ENCODE peak calls at places on chromosomes 12 and 14, in six cellular contexts. A, D, G, S, V and U are unnamed samples.

GRCh38 chr14:79420725-79421124 is 790.6 kb downstream of the DIO2 start:
- DNase-seq in A (no peak), D (no peak), G (no peak), S (no peak), V (no peak), U (no peak)

GRCh38 chr12:24600996-24601395 is 347.9 kb downstream of the BCAT1 start:
- DNase-seq in A (no peak), D (no peak), G (no peak), S (no peak), V (no peak), U (peak; percentile 35)

GRCh38 chr14:69712637-69713088 is 54.3 kb upstream of the SRSF5 start:
- DNase-seq in A (peak; percentile 47), D (peak; percentile 83), G (no peak), S (no peak), V (peak; percentile 78), U (no peak)

GRCh38 chr12:1234073-1234472 is 243.1 kb downstream of the ERC1 start:
- DNase-seq in A (no peak), D (no peak), G (no peak), S (no peak), V (no peak), U (peak; percentile 10)

GRCh38 chr12:115709410-115710065 is 568.0 kb downstream of the MED13L start:
- DNase-seq in A (peak; percentile 19), D (no peak), G (peak; percentile 88), S (no peak), V (no peak), U (no peak)

GRCh38 chr12:18141583-18141982 is 51.6 kb upstream of the RERGL start:
- DNase-seq in A (no peak), D (no peak), G (no peak), S (no peak), V (no peak), U (no peak)

GRCh38 chr14:64423987-64424386 is 35.8 kb downstream of the MTHFD1 start:
- DNase-seq in A (no peak), D (no peak), G (no peak), S (no peak), V (no peak), U (no peak)

GRCh38 chr14:65377576-65377975 is 35.0 kb upstream of the FUT8 start:
- DNase-seq in A (no peak), D (no peak), G (no peak), S (peak; percentile 15), V (no peak), U (no peak)

GRCh38 chr14:93023039-93023438 is 92.7 kb downstream of the ITPK1 start:
- DNase-seq in A (no peak), D (peak; percentile 90), G (no peak), S (peak; percentile 64), V (no peak), U (no peak)

GRCh38 chr14:49975286-49975685 is 82.4 kb downstream of the ARF6 start:
- DNase-seq in A (no peak), D (no peak), G (no peak), S (peak; percentile 83), V (no peak), U (peak; percentile 80)

GRCh38 chr14:61566537-61567225 is 128.6 kb upstream of the HIF1A start:
- DNase-seq in A (no peak), D (no peak), G (no peak), S (no peak), V (no peak), U (no peak)
- H3K4me3 ChIP-seq in A (no peak overlapping the region), D (no peak overlapping the region), G (no peak overlapping the region), S (no peak overlapping the region), V (no peak overlapping the region), U (no peak overlapping the region)

DNA sequence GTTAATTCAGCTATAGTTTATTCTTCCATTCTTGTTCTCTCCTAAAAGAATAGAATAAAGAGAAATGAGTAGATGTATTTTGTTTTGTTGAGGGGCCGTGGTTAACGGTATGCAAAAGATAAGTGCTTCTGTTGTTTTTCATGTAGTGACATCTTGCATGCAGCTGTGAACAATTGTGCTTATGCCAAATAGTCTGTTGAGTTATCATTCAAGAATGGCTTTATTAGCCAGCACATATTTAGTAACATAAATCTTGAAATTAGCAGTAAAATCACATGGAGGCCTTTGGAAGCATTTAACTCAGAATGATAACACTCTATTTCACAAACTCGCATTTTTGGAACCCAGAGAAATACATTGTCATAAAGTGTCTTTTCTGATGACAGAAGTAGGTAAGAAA is 1772.0 kb upstream of the FLRT2 start:
- DNase-seq in A (no peak), D (no peak), G (no peak), S (no peak), V (no peak), U (peak; percentile 53)
- H3K4me3 ChIP-seq in A (no peak overlapping the region), D (no peak overlapping the region), G (no peak overlapping the region), S (no peak overlapping the region), V (no peak overlapping the region), U (no peak overlapping the region)

GRCh38 chr12:120225200-120225558 is 24.3 kb upstream of the RPLP0 start:
- DNase-seq in A (no peak), D (peak; percentile 64), G (no peak), S (no peak), V (no peak), U (no peak)
- H3K4me3 ChIP-seq in A (no peak overlapping the region), D (no peak overlapping the region), G (no peak overlapping the region), S (no peak overlapping the region), V (no peak overlapping the region), U (no peak overlapping the region)

GRCh38 chr14:46840971-46841729 is 189.6 kb upstream of the RPL10L start:
- DNase-seq in A (no peak), D (no peak), G (no peak), S (peak; percentile 27), V (no peak), U (no peak)
- H3K4me3 ChIP-seq in A (no peak overlapping the region), D (no peak overlapping the region), G (no peak overlapping the region), S (no peak overlapping the region), V (no peak overlapping the region), U (no peak overlapping the region)

GRCh38 chr14:102923920-102924486 is 1.5 kb downstream of the AMN start:
- DNase-seq in A (no peak), D (no peak), G (no peak), S (no peak), V (no peak), U (no peak)
- H3K4me3 ChIP-seq in A (no peak overlapping the region), D (no peak overlapping the region), G (no peak overlapping the region), S (no peak overlapping the region), V (no peak overlapping the region), U (no peak overlapping the region)

GRCh38 chr12:120093336-120093591 is 23.3 kb downstream of the RAB35 start:
- DNase-seq in A (no peak), D (no peak), G (peak; percentile 61), S (no peak), V (no peak), U (no peak)

GRCh38 chr12:120094485-120094884 is 22.1 kb downstream of the RAB35 start:
- DNase-seq in A (no peak), D (no peak), G (peak; percentile 46), S (no peak), V (no peak), U (no peak)

GRCh38 chr12:120092531-120093335 is 23.8 kb downstream of the RAB35 start:
- DNase-seq in A (no peak), D (no peak), G (no peak), S (no peak), V (no peak), U (no peak)

GRCh38 chr12:120095356-120096135 is 21.0 kb downstream of the RAB35 start:
- DNase-seq in A (no peak), D (no peak), G (no peak), S (no peak), V (no peak), U (no peak)

DNA sequence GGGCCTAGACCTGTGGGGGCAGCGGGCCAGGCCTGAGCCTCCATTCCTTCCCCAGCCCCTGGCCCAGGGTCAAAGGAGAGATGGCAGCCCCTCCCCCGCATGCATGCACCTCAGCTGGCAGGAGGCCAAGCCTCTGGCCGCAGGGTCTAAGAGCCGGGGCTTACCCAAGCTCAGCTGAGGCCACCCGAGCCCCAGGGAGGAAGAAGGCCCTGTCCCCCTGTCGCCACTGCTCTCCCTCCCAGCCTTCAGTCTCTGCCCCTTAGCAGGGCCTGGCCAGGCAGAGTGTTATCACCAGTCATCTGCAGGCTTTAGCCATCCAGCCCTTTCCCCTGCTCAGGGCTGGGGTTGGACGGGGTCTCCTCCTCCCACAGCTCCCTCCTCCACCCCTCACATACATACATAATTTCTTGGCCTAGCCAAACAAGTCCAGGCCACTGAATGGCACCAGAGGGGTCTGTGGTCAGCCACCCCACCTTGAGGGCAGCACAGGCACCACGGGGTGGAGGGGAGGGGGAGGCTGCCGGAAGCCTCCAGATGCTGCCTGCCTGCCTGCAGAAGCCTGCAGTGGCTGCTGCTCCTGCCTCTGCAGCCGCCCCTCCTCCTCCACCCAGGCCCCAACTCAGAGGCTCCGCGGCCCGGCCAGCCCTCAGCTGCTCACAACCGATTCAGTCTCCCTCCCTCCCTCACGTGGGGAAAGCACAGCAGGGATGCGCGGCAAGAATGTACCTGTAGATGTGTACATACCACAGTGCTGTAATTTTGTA is 22.8 kb downstream of the RAB35 start:
- DNase-seq in A (no peak), D (peak; percentile 68), G (peak; percentile 76), S (no peak), V (no peak), U (no peak)
- H3K4me3 ChIP-seq in A (no peak overlapping the region), D (no peak overlapping the region), G (no peak overlapping the region), S (no peak overlapping the region), V (no peak overlapping the region), U (no peak overlapping the region)

GRCh38 chr12:23245186-23245585 is 620.2 kb downstream of the ETNK1 start:
- DNase-seq in A (no peak), D (no peak), G (no peak), S (no peak), V (no peak), U (no peak)
- H3K4me3 ChIP-seq in A (no peak overlapping the region), D (no peak overlapping the region), G (no peak overlapping the region), S (no peak overlapping the region), V (no peak overlapping the region), U (no peak overlapping the region)

DNA sequence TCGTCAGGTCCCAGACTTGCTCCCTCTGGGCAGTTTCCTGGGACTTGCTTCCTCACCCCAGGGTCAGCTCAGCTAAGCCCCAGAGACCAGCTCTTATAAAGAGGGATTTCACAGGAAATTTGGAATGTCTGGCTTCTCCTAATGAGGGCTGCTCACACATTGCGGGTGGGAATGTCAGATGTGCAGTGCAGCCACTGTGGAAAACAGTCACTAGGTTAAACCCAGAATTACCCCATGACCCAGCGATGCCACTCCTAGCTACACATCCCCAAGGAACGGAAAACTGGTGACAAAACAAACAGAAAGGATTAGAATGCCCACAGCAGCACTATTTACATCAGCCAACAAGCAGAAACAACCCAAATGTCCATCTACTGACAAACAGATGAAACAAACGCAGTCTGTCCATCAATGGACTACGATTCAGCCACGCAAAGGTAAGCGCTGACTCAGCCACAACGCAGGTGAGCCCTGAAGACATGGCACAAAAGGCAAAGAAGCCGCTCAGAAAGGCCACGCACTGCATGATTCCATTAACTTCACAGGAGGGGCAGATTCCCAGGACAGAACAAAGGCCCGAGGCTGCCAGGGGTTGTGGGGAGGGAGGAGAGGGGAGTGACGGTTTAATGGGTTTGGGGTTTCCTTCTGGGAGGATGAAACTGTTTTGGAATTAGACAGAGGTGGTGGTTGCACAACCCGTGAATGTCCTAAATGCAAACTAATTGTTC is 63.0 kb downstream of the NCOR2 start:
- DNase-seq in A (no peak), D (no peak), G (no peak), S (no peak), V (no peak), U (no peak)
- H3K4me3 ChIP-seq in A (no peak overlapping the region), D (no peak overlapping the region), G (no peak overlapping the region), S (no peak overlapping the region), V (no peak overlapping the region), U (no peak overlapping the region)

GRCh38 chr14:56731187-56731586 is 79.1 kb downstream of the OTX2 start:
- DNase-seq in A (no peak), D (peak; percentile 60), G (no peak), S (no peak), V (no peak), U (no peak)
- H3K4me3 ChIP-seq in A (no peak overlapping the region), D (peak overlapping the region; percentile 58), G (no peak overlapping the region), S (no peak overlapping the region), V (no peak overlapping the region), U (no peak overlapping the region)